ENCODE peak calls at places on chromosomes 11 and 22, in four cellular contexts. One of them, this sample, is unnamed.

GRCh38 chr11:66856496-66857233 is at the start of gene LRFN4:
- DNase-seq in K562: peak; percentile 71
- DNase-seq in SK-N-SH: peak; percentile 90
- DNase-seq in GM12878: no peak
- DNase-seq in this sample: peak; percentile 61

GRCh38 chr11:83072689-83073242 is 1.1 kb upstream of the RAB30 start:
- DNase-seq in K562: no peak
- DNase-seq in GM12878: no peak
- DNase-seq in SK-N-SH: no peak
- DNase-seq in this sample: no peak

GRCh38 chr11:79708319-79708928 is 267.6 kb upstream of the TENM4 start:
- DNase-seq in K562: no peak
- DNase-seq in SK-N-SH: peak; percentile 29
- DNase-seq in GM12878: peak; percentile 1
- DNase-seq in this sample: peak; percentile 23

GRCh38 chr11:65205602-65205967 is 23.9 kb downstream of the CAPN1 start:
- DNase-seq in K562: no peak
- DNase-seq in SK-N-SH: no peak
- DNase-seq in GM12878: no peak
- DNase-seq in this sample: peak; percentile 7

GRCh38 chr11:75921808-75922207 is 106.8 kb downstream of the UVRAG start:
- DNase-seq in GM12878: no peak
- DNase-seq in K562: no peak
- DNase-seq in SK-N-SH: no peak
- DNase-seq in this sample: no peak

GRCh38 chr11:117076941-117077659 is 21.1 kb downstream of the SIK3 start:
- DNase-seq in K562: no peak
- DNase-seq in GM12878: peak; percentile 57
- DNase-seq in SK-N-SH: no peak
- DNase-seq in this sample: no peak

GRCh38 chr22:37295213-37295886 is 13.0 kb downstream of the CYTH4 start:
- DNase-seq in GM12878: no peak
- DNase-seq in K562: no peak
- DNase-seq in SK-N-SH: no peak
- DNase-seq in this sample: no peak

GRCh38 chr22:16922076-16922475 is 85.9 kb downstream of the GAB4 start:
- DNase-seq in K562: no peak
- DNase-seq in GM12878: no peak
- DNase-seq in SK-N-SH: no peak
- DNase-seq in this sample: no peak

GRCh38 chr11:72789493-72790131 is 4.2 kb downstream of the STARD10 start:
- DNase-seq in K562: no peak
- DNase-seq in GM12878: no peak
- DNase-seq in SK-N-SH: peak; percentile 40
- DNase-seq in this sample: no peak
- TF ChIP-seq USF1 in K562: no peak
- TF ChIP-seq USF1 in GM12878: no peak
- TF ChIP-seq USF1 in SK-N-SH: no peak
- TF ChIP-seq USF1 in this sample: no peak

GRCh38 chr11:32088117-32088941 is 2.5 kb upstream of the RCN1 start:
- DNase-seq in GM12878: peak; percentile 66
- DNase-seq in SK-N-SH: peak; percentile 17
- DNase-seq in K562: peak; percentile 26
- DNase-seq in this sample: no peak
- TF ChIP-seq USF1 in GM12878: no peak
- TF ChIP-seq USF1 in SK-N-SH: no peak
- TF ChIP-seq USF1 in K562: no peak
- TF ChIP-seq USF1 in this sample: no peak

DNA sequence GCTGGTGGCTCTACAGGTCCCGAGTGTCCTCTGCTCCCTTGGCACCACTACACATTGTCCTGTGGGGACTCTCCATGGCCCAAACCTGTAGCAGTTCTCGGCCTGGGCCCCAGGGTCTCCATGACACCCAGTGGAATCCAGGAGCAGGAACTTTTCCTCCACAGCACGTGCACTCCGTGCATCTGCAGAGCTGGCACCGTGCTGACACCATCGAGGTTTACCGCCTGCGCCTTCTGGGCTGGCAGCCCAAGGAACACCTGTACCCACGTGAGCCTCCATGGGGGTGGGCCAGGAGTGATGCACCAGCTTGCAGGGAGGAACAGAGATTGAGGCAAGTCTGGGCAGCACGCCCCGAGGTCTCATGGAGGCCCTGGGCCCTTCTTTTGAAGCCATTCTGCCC is 25.2 kb downstream of the TSPAN32 start:
- DNase-seq in K562: no peak
- DNase-seq in GM12878: no peak
- DNase-seq in SK-N-SH: no peak
- DNase-seq in this sample: no peak
- TF ChIP-seq USF1 in K562: no peak
- TF ChIP-seq USF1 in GM12878: no peak
- TF ChIP-seq USF1 in SK-N-SH: no peak
- TF ChIP-seq USF1 in this sample: no peak

GRCh38 chr11:27388869-27389268 is 25.9 kb upstream of the CCDC34 start:
- DNase-seq in SK-N-SH: no peak
- DNase-seq in K562: no peak
- DNase-seq in GM12878: no peak
- DNase-seq in this sample: no peak
- TF ChIP-seq USF1 in SK-N-SH: no peak
- TF ChIP-seq USF1 in K562: no peak
- TF ChIP-seq USF1 in GM12878: no peak
- TF ChIP-seq USF1 in this sample: no peak

GRCh38 chr11:10539339-10539738 is 1.6 kb downstream of the RNF141 start:
- DNase-seq in K562: no peak
- DNase-seq in SK-N-SH: no peak
- DNase-seq in GM12878: no peak
- DNase-seq in this sample: no peak

GRCh38 chr11:10542776-10543175 is 1.8 kb upstream of the RNF141 start:
- DNase-seq in SK-N-SH: no peak
- DNase-seq in GM12878: no peak
- DNase-seq in K562: no peak
- DNase-seq in this sample: no peak

GRCh38 chr11:10540915-10541591 is at the start of gene RNF141:
- DNase-seq in GM12878: peak; percentile 60
- DNase-seq in K562: peak; percentile 95
- DNase-seq in SK-N-SH: peak; percentile 97
- DNase-seq in this sample: peak; percentile 99

GRCh38 chr11:10538924-10539323 is 2.1 kb downstream of the RNF141 start:
- DNase-seq in GM12878: no peak
- DNase-seq in SK-N-SH: no peak
- DNase-seq in K562: no peak
- DNase-seq in this sample: no peak

DNA sequence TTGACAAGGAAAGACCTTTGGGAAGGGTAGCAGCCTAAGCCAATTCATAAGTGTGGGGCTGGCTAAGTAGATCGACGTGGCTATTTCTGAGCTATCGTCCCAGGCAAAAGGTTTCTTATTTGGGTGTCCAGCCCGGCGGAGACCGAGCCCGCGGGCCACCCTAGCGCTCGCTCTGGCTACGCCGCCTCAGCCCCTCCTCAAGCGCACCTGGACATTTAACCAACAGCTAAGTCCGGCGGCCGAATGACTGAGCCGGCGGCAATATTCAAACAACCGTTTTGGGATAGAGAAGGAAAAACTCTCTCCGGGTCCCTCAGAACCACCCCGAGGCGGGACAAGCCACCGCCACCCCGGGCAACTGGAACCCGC is 457 bp downstream of the RNF141 start:
- DNase-seq in K562: peak; percentile 48
- DNase-seq in GM12878: no peak
- DNase-seq in SK-N-SH: no peak
- DNase-seq in this sample: peak; percentile 43
- TF ChIP-seq USF1 in K562: no peak
- TF ChIP-seq USF1 in GM12878: no peak
- TF ChIP-seq USF1 in SK-N-SH: no peak
- TF ChIP-seq USF1 in this sample: no peak

DNA sequence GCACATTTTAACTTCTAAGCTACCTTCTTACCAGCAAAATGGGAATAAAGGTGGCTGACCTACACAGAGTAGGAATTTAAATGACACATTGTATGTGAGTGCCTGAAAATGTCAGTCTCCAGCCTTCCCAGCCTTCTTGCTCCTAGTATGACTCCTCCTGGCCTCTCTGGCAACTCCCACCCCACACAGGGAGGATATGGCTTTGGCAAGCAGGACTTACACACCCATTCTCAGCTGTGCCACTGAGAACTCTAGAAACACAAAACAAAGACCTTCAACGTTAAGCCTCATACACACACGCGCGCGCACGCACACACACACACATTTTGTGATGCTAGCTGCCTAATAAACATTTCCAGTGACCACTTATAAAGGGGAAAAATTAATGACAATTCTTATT is 65.8 kb downstream of the PACSIN2 start:
- DNase-seq in SK-N-SH: no peak
- DNase-seq in GM12878: no peak
- DNase-seq in K562: no peak
- DNase-seq in this sample: no peak
- TF ChIP-seq USF1 in SK-N-SH: no peak
- TF ChIP-seq USF1 in GM12878: no peak
- TF ChIP-seq USF1 in K562: no peak
- TF ChIP-seq USF1 in this sample: no peak

GRCh38 chr11:61092908-61093763 is 9.2 kb upstream of the CD5 start:
- DNase-seq in SK-N-SH: no peak
- DNase-seq in GM12878: no peak
- DNase-seq in K562: no peak
- DNase-seq in this sample: no peak

GRCh38 chr11:61092280-61092766 is 10.0 kb upstream of the CD5 start:
- DNase-seq in SK-N-SH: no peak
- DNase-seq in K562: no peak
- DNase-seq in GM12878: no peak
- DNase-seq in this sample: no peak

GRCh38 chr11:61090982-61091372 is 11.3 kb upstream of the CD5 start:
- DNase-seq in K562: no peak
- DNase-seq in SK-N-SH: no peak
- DNase-seq in GM12878: no peak
- DNase-seq in this sample: no peak

GRCh38 chr11:61090521-61090920 is 11.8 kb upstream of the CD5 start:
- DNase-seq in SK-N-SH: no peak
- DNase-seq in GM12878: no peak
- DNase-seq in K562: no peak
- DNase-seq in this sample: no peak

DNA sequence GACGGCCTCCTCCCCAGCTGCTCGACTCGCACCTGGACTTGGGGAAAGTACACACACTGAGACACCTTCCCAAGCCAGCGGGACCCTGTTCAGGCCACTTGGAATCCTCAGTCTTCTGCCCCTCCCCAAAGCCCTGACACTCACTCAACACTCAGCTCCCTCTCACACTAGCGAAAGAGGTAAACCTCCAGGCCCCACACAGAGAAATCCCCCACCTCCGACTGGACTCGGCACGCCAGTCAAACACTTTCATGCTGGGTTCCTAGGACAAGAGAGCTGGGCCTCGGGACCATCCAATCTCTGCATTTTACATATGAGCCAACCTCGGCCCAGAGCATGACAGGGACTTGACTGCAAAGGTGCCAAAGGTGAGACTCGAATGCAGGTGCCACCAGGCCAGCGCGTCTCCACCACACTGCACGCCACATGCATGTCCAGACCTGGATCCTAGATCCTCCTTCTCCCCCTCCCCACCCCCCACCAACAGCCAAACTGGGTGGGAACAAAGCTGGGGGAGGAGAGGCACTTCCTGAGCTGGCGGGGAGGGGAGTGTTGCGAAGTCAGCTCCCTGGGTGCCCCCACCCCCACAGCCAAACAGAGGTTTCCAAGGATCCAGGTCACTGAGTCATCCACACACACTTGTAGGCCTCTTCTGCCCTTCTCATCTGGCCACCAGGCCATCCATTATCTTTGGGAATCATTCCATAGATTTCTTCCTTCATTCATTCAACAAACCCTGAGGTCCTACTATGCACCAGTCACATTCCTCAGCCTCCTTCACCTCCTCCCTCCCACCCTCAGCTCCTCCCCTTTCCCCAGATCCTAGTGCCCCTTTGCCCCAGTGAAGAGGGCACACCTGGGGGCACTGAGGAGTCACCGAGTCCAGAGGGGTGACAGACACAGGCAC is 10.7 kb upstream of the CD5 start:
- DNase-seq in SK-N-SH: no peak
- DNase-seq in K562: no peak
- DNase-seq in GM12878: no peak
- DNase-seq in this sample: no peak
- TF ChIP-seq USF1 in SK-N-SH: no peak
- TF ChIP-seq USF1 in K562: no peak
- TF ChIP-seq USF1 in GM12878: no peak
- TF ChIP-seq USF1 in this sample: no peak

GRCh38 chr11:41403462-41403861 is 56.0 kb downstream of the LRRC4C start:
- DNase-seq in SK-N-SH: no peak
- DNase-seq in GM12878: no peak
- DNase-seq in K562: no peak
- DNase-seq in this sample: no peak

GRCh38 chr11:41400124-41400523 is 59.3 kb downstream of the LRRC4C start:
- DNase-seq in GM12878: no peak
- DNase-seq in SK-N-SH: no peak
- DNase-seq in K562: no peak
- DNase-seq in this sample: no peak

GRCh38 chr11:41394562-41395160 is 64.8 kb downstream of the LRRC4C start:
- DNase-seq in GM12878: no peak
- DNase-seq in K562: no peak
- DNase-seq in SK-N-SH: no peak
- DNase-seq in this sample: no peak

GRCh38 chr11:41392591-41392990 is 66.9 kb downstream of the LRRC4C start:
- DNase-seq in K562: no peak
- DNase-seq in SK-N-SH: no peak
- DNase-seq in GM12878: no peak
- DNase-seq in this sample: peak; percentile 15

GRCh38 chr11:41398175-41398574 is 61.3 kb downstream of the LRRC4C start:
- DNase-seq in GM12878: no peak
- DNase-seq in K562: no peak
- DNase-seq in SK-N-SH: no peak
- DNase-seq in this sample: no peak
- TF ChIP-seq USF1 in GM12878: no peak
- TF ChIP-seq USF1 in K562: no peak
- TF ChIP-seq USF1 in SK-N-SH: no peak
- TF ChIP-seq USF1 in this sample: no peak

This sample was measured in WTC11.